ENCODE peak calls at places on chromosomes 5 and 9, in six cellular contexts. Z, I, N, V, J and C are unnamed samples.

GRCh38 chr9:36110434-36110833 is 26.1 kb upstream of the GLIPR2 start:
- DNase-seq in Z (no peak), N (no peak), V (peak; percentile 15), I (no peak), J (no peak), C (no peak)

GRCh38 chr5:178380086-178380485 is 147.5 kb upstream of the PHYKPL start:
- DNase-seq in I (no peak), V (no peak), N (no peak), Z (no peak), J (no peak), C (no peak)

GRCh38 chr5:90563161-90563560 is 4.6 kb downstream of the ADGRV1 start:
- DNase-seq in I (no peak), V (no peak), Z (no peak), J (no peak), N (no peak), C (no peak)

GRCh38 chr9:70587143-70587710 is 172.8 kb upstream of the KLF9 start:
- DNase-seq in J (peak; percentile 74), I (no peak), Z (peak; percentile 38), V (peak; percentile 88), N (no peak), C (no peak)

GRCh38 chr5:179415291-179416060 is 70.2 kb upstream of the ADAMTS2 start:
- DNase-seq in N (no peak), Z (no peak), I (no peak), J (no peak), V (no peak), C (no peak)

GRCh38 chr5:83503662-83504061 is 32.1 kb downstream of the VCAN start:
- DNase-seq in J (peak; percentile 45), I (no peak), N (no peak), V (no peak), Z (no peak), C (no peak)

GRCh38 chr5:180098991-180099732 is 27.6 kb upstream of the RNF130 start:
- DNase-seq in I (no peak), N (no peak), V (no peak), Z (no peak), J (no peak), C (no peak)

GRCh38 chr9:110330484-110331115 is 7.1 kb downstream of the TXNDC8 start:
- DNase-seq in I (no peak), Z (no peak), V (peak; percentile 57), N (no peak), J (peak; percentile 72), C (no peak)

GRCh38 chr5:119367502-119368237 is 11.9 kb downstream of the TNFAIP8 start:
- DNase-seq in V (peak; percentile 60), J (no peak), Z (no peak), N (no peak), I (no peak), C (no peak)

GRCh38 chr5:176619203-176619568 is 9.2 kb upstream of the GPRIN1 start:
- DNase-seq in V (peak; percentile 88), J (peak; percentile 73), Z (no peak), I (peak; percentile 42), N (peak; percentile 57), C (peak; percentile 59)

DNA sequence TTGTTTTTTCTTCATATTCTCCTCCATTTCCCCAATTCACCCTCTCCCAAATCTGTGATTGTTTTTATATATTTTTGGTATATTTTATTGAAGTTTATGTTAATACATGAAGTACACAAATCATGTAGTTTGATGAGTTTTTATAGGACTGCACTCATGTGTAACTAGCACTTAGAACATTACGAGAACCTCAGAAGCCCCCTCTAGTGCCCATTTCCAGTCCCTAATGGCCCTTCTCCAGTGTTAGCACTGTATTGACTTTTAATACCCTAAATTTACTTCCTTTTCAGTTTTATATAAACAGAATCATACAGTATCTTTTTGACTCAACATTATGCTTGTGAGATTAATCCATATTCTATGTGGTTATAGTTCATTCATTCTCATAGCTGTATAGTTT is 18.5 kb upstream of the FKTN start:
- DNase-seq in N (no peak), I (no peak), J (no peak), V (no peak), Z (no peak), C (no peak)
- TF ChIP-seq CTCF in N (peak; percentile 22), I (no peak), J (no peak), V (no peak), Z (no peak), C (no peak)

GRCh38 chr9:6417186-6417585 is 4.2 kb downstream of the UHRF2 start:
- DNase-seq in Z (no peak), I (no peak), N (no peak), V (no peak), J (peak; percentile 25), C (no peak)
- H3K4me3 ChIP-seq in Z (no peak overlapping the region), I (no peak overlapping the region), N (no peak overlapping the region), V (no peak overlapping the region), J (no peak overlapping the region), C (no peak overlapping the region)

GRCh38 chr5:158174918-158175663 is 316.1 kb upstream of the CLINT1 start:
- DNase-seq in N (peak; percentile 12), V (peak; percentile 76), J (peak; percentile 70), I (peak; percentile 65), Z (peak; percentile 90), C (peak; percentile 60)
- TF ChIP-seq CTCF in N (peak; percentile 85), V (peak; percentile 88), J (peak; percentile 96), I (peak; percentile 38), Z (peak; percentile 78), C (peak; percentile 88)

GRCh38 chr9:124964604-124965003 is 23.7 kb upstream of the GOLGA1 start:
- DNase-seq in Z (no peak), N (no peak), V (no peak), I (no peak), J (no peak), C (no peak)
- H3K4me3 ChIP-seq in Z (no peak overlapping the region), N (no peak overlapping the region), V (no peak overlapping the region), I (no peak overlapping the region), J (no peak overlapping the region), C (no peak overlapping the region)